ENCODE peak calls at places on chromosomes 11 and 22, in ten cellular contexts. O is SK-N-SH, G is heart right ventricle, Y is uterus, W is endodermal cell, X is kidney epithelial cell, M is fibroblast of lung, K is tibial artery, Q is right atrium auricular region, F is colonic mucosa. D is an unnamed sample.
A peak's percentile ranks its signal among the peaks of the same experiment; 100 is the strongest.

GRCh38 chr11:18265949-18266348 is at the start of gene SAA1:
- DNase-seq in O (no peak), G (no peak), Y (no peak), W (no peak), X (peak; percentile 16), M (no peak), K (no peak), Q (no peak), F (no peak), D (no peak)

GRCh38 chr11:116791002-116791812 is 472 bp downstream of the APOA5 start:
- DNase-seq in O (peak; percentile 92), G (peak; percentile 79), Y (peak; percentile 64), W (peak; percentile 97), X (no peak), M (peak; percentile 64), K (peak; percentile 84), Q (peak; percentile 74), F (peak; percentile 77), D (peak; percentile 54)

GRCh38 chr22:31179345-31179744 is 19.4 kb downstream of the RNF185 start:
- DNase-seq in O (no peak), G (no peak), Y (no peak), W (no peak), X (peak; percentile 52), M (no peak), K (no peak), Q (no peak), F (peak; percentile 63), D (no peak)

GRCh38 chr22:25704701-25705100 is 37.3 kb upstream of the MYO18B start:
- DNase-seq in O (no peak), G (no peak), Y (no peak), W (no peak), X (no peak), M (no peak), K (no peak), Q (no peak), F (no peak), D (no peak)

GRCh38 chr11:134098566-134099184 is 29.8 kb downstream of the JAM3 start:
- DNase-seq in O (no peak), G (no peak), Y (no peak), W (no peak), X (no peak), M (no peak), K (no peak), Q (no peak), F (no peak), D (no peak)

GRCh38 chr22:37892566-37893338 is 13.3 kb upstream of the MICALL1 start:
- DNase-seq in O (no peak), G (peak; percentile 66), Y (peak; percentile 47), W (no peak), X (no peak), M (peak; percentile 64), K (peak; percentile 81), Q (no peak), F (no peak), D (no peak)

GRCh38 chr22:26182723-26183122 is 13.5 kb downstream of the SEZ6L start:
- DNase-seq in O (peak; percentile 32), G (no peak), Y (no peak), W (no peak), X (no peak), M (no peak), K (no peak), Q (no peak), F (no peak), D (no peak)

GRCh38 chr11:19398772-19399542 is 158.2 kb upstream of the E2F8 start:
- DNase-seq in O (no peak), G (no peak), Y (peak; percentile 31), W (peak; percentile 14), X (no peak), M (peak; percentile 98), K (no peak), Q (no peak), F (no peak), D (no peak)

GRCh38 chr11:64227405-64227956 is 1.4 kb downstream of the NUDT22 start:
- DNase-seq in O (no peak), G (no peak), Y (peak; percentile 24), W (no peak), X (no peak), M (no peak), K (no peak), Q (no peak), F (peak; percentile 20), D (no peak)

GRCh38 chr11:64224151-64224890 is 1.7 kb downstream of the TRPT1 start:
- DNase-seq in O (no peak), G (no peak), Y (peak; percentile 19), W (peak; percentile 45), X (no peak), M (no peak), K (no peak), Q (no peak), F (no peak), D (no peak)

GRCh38 chr11:64225608-64226506 is at the start of the genes NUDT22 and TRPT1:
- DNase-seq in O (peak; percentile 97), G (peak; percentile 94), Y (peak; percentile 90), W (peak; percentile 97), X (no peak), M (peak; percentile 71), K (peak; percentile 96), Q (peak; percentile 93), F (peak; percentile 96), D (peak; percentile 92)

GRCh38 chr11:64224891-64225607 is 937 bp downstream of the TRPT1 start:
- DNase-seq in O (peak; percentile 33), G (no peak), Y (no peak), W (peak; percentile 54), X (no peak), M (no peak), K (no peak), Q (no peak), F (no peak), D (no peak)

DNA sequence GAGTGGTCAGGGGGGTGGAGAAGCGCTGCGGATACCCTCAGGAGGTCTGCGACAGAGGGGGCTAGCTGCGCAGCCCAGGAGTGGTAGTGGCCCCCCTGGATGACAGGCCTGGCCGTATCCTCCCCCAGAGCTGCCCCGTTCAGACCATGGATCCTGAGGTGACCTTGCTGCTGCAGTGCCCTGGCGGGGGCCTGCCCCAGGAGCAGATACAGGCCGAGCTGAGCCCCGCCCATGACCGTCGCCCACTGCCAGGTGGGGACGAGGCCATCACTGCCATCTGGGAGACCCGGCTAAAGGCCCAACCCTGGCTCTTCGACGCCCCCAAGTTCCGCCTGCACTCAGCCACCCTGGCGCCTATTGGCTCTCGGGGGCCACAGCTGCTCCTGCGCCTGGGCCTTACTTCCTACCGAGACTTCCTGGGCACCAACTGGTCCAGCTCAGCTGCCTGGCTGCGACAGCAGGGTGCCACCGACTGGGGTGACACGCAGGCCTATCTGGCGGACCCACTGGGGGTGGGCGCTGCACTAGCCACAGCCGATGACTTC is 505 bp downstream of the NUDT22 start:
- DNase-seq in O (peak; percentile 76), G (peak; percentile 60), Y (peak; percentile 43), W (peak; percentile 76), X (no peak), M (no peak), K (no peak), Q (no peak), F (peak; percentile 79), D (peak; percentile 82)
- TF ChIP-seq CTCF in O (no peak), G (no peak), Y (no peak), W (no peak), X (no peak), M (no peak), K (no peak), Q (no peak), F (no peak), D (peak; percentile 6)

GRCh38 chr11:12118940-12119339 is 8.6 kb downstream of the MICAL2 start:
- DNase-seq in O (no peak), G (no peak), Y (no peak), W (no peak), X (no peak), M (no peak), K (no peak), Q (no peak), F (no peak), D (no peak)

GRCh38 chr11:12119502-12119901 is 9.1 kb downstream of the MICAL2 start:
- DNase-seq in O (no peak), G (no peak), Y (no peak), W (no peak), X (no peak), M (no peak), K (no peak), Q (no peak), F (peak; percentile 61), D (no peak)

GRCh38 chr11:12121504-12121903 is 11.1 kb downstream of the MICAL2 start:
- DNase-seq in O (no peak), G (no peak), Y (no peak), W (no peak), X (no peak), M (no peak), K (no peak), Q (no peak), F (no peak), D (no peak)

GRCh38 chr11:12121011-12121410 is 10.6 kb downstream of the MICAL2 start:
- DNase-seq in O (no peak), G (no peak), Y (no peak), W (no peak), X (no peak), M (no peak), K (no peak), Q (no peak), F (no peak), D (no peak)

DNA sequence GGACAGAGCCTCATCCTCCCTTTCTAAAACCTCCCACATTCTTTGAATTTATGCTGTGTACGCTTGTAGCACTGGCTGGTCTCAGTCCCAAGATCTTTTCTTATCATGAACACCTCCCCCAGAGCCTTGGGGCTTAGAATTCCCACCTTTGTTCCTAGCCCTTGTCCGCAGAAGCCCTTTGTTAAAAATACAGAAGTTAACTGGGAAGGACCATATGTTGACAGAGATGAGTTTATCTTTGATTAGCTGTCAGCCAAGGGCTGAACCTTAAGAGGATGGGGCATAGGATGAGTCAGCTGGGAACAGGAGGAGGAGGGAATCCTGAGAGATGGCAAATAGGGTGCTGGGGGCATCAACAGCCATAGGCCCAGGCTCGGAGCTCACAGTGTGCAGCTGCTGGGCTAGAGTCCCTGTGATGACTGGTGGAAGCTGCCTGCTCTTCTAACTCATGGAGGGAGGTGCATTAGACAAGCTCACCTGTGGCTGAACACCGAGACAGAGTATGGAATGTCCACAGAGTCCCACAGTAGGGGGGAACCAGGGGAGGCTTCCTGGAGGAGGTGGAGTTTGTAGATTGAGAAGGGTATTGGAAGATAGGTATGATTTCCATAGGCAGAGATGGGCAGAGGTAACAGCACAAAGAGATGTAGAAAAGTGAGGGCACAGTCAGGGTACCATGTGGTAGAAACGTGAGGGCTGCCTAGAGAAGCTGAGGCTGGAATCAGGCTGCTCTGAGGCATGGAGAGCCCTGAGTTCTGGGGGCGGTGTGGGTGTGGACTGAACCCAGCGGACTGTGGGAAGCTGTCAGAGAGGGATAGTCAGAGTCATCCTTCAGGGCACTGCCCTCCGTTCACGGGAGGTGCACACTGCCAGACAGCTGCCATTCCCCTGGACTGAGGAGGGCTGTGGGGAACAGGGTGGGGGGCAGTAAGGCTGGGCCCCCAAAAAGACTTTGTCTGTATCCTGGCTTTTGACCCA is 9.9 kb downstream of the MICAL2 start:
- DNase-seq in O (no peak), G (no peak), Y (no peak), W (no peak), X (no peak), M (no peak), K (no peak), Q (no peak), F (no peak), D (no peak)
- H3K4me3 ChIP-seq in O (no peak overlapping the region), G (no peak overlapping the region), Y (no peak overlapping the region), W (no peak overlapping the region), X (no peak overlapping the region), M (no peak overlapping the region), K (no peak overlapping the region), Q (no peak overlapping the region), F (no peak overlapping the region), D (no peak overlapping the region)

DNA sequence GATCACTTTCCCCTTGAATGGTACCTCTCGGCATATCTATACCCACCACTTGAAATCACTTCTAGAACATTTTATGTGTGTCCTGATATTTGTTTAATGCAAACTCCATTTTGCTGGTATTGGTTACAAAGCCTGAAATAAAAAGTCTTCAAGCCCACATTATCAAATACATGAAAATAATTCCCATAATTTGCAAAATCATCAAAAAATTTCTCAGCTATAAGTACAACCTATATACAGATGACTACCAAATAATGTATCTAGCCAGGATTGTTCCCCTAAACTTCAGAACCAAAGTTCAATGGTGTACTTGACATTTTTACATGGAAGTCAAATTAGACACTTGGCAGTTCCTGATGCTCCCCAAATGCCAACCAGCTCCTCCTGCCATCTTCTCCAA is 71.8 kb downstream of the PRCP start:
- DNase-seq in O (no peak), G (no peak), Y (no peak), W (no peak), X (no peak), M (no peak), K (no peak), Q (no peak), F (no peak), D (no peak)
- H3K36me3 ChIP-seq in O (peaks cover 7% of the 10 kb centered on the region), G (peaks cover 38% of the 10 kb centered on the region), Y (no peaks in the 10 kb centered on the region), W (peaks cover 6% of the 10 kb centered on the region), X (no peaks in the 10 kb centered on the region), M (no peaks in the 10 kb centered on the region), K (peaks cover 3% of the 10 kb centered on the region), Q (peaks cover 7% of the 10 kb centered on the region), F (no peaks in the 10 kb centered on the region), D (no peaks in the 10 kb centered on the region)

GRCh38 chr11:115237578-115237977 is 266.6 kb downstream of the CADM1 start:
- DNase-seq in O (no peak), G (no peak), Y (no peak), W (no peak), X (no peak), M (no peak), K (no peak), Q (no peak), F (no peak), D (no peak)

GRCh38 chr11:115234794-115235193 is 269.4 kb downstream of the CADM1 start:
- DNase-seq in O (no peak), G (no peak), Y (no peak), W (no peak), X (no peak), M (no peak), K (no peak), Q (no peak), F (no peak), D (no peak)

GRCh38 chr11:115241899-115242298 is 262.3 kb downstream of the CADM1 start:
- DNase-seq in O (no peak), G (no peak), Y (no peak), W (no peak), X (no peak), M (no peak), K (no peak), Q (no peak), F (no peak), D (no peak)

GRCh38 chr11:115238086-115238485 is 266.1 kb downstream of the CADM1 start:
- DNase-seq in O (no peak), G (no peak), Y (no peak), W (no peak), X (no peak), M (no peak), K (no peak), Q (no peak), F (no peak), D (no peak)

GRCh38 chr11:115238802-115239201 is 265.4 kb downstream of the CADM1 start:
- DNase-seq in O (no peak), G (no peak), Y (no peak), W (no peak), X (no peak), M (no peak), K (no peak), Q (no peak), F (no peak), D (no peak)
- TF ChIP-seq CTCF in O (peak; percentile 30), G (no peak), Y (no peak), W (peak; percentile 73), X (peak; percentile 30), M (no peak), K (no peak), Q (no peak), F (no peak), D (peak; percentile 8)

D was measured in GM06990.